ENCODE peak calls at places on chromosomes 16 and 17, in five cellular contexts. K is amniotic stem cell; I is stimulated activated CD4-positive, alpha-beta T cell treated with anti-CD3 and anti-CD28 coated beads, Interleukin-4, amount 100 ng/mL, for 1 hour; P is fibroblast of villous mesenchyme; U is AG04450. F is an unnamed sample.

GRCh38 chr17:5537251-5537650 is 47.1 kb downstream of the NLRP1 start:
- DNase-seq in I (no peak), U (no peak), P (peak; percentile 32), K (no peak), F (no peak)

GRCh38 chr16:50315346-50315997 is 49.1 kb downstream of the ADCY7 start:
- DNase-seq in K (no peak), I (no peak), U (no peak), P (no peak), F (no peak)

GRCh38 chr17:7405413-7405881 is 1.6 kb upstream of the TMEM256 start:
- DNase-seq in U (no peak), K (no peak), I (no peak), P (peak; percentile 13), F (no peak)

GRCh38 chr16:49592507-49593422 is 219.2 kb downstream of the C16orf78 start:
- DNase-seq in K (no peak), P (peak; percentile 13), I (peak; percentile 25), U (no peak), F (peak; percentile 41)

GRCh38 chr17:5419959-5420653 is at the start of gene RPAIN:
- DNase-seq in P (no peak), U (no peak), K (peak; percentile 89), I (peak; percentile 83), F (no peak)

GRCh38 chr16:13995194-13995593 is 75.2 kb downstream of the ERCC4 start:
- DNase-seq in U (no peak), I (no peak), K (no peak), P (no peak), F (no peak)

GRCh38 chr17:81020767-81021497 is 14.0 kb upstream of the BAIAP2 start:
- DNase-seq in I (no peak), K (no peak), P (no peak), U (no peak), F (peak; percentile 75)

GRCh38 chr16:1309888-1310831 is 724 bp downstream of the UBE2I start:
- DNase-seq in U (no peak), I (peak; percentile 63), P (peak; percentile 73), K (no peak), F (no peak)

F was measured in HT-29.